ENCODE peak calls at places on chromosomes 13 and 19, in five cellular contexts. K, G, L, E and O are unnamed samples.

GRCh38 chr13:77697208-77698103 is at the start of gene SLAIN1:
- DNase-seq in K (peak), G (peak), L (no peak), E (peak), O (no peak)

GRCh38 chr13:87322386-87322785 is 348.8 kb upstream of the SLITRK5 start:
- DNase-seq in K (no peak), G (no peak), L (no peak), E (no peak), O (no peak)

GRCh38 chr13:109211616-109212015 is 574.8 kb downstream of the IRS2 start:
- DNase-seq in K (no peak), G (no peak), L (no peak), E (no peak), O (peak)

GRCh38 chr13:100608906-100609305 is 20.3 kb upstream of the GGACT start:
- DNase-seq in K (no peak), G (no peak), L (no peak), E (no peak), O (no peak)

GRCh38 chr19:47446534-47447469 is 24.9 kb downstream of the SLC8A2 start:
- DNase-seq in K (no peak), G (no peak), L (no peak), E (no peak), O (no peak)

GRCh38 chr19:14361824-14362223 is 19.4 kb upstream of the ADGRE5 start:
- DNase-seq in K (no peak), G (no peak), L (no peak), E (no peak), O (peak)

GRCh38 chr19:2641332-2641698 is 61.2 kb downstream of the GNG7 start:
- DNase-seq in K (no peak), G (no peak), L (no peak), E (no peak), O (no peak)

GRCh38 chr19:35454663-35455062 is 6.6 kb downstream of the FFAR2 start:
- DNase-seq in K (no peak), G (no peak), L (no peak), E (no peak), O (no peak)

GRCh38 chr19:3788991-3789778 is 3.0 kb upstream of the MATK start:
- DNase-seq in K (no peak), G (peak), L (no peak), E (no peak), O (no peak)

GRCh38 chr19:18995804-18996241 is 37.5 kb downstream of the SUGP2 start:
- DNase-seq in K (no peak), G (no peak), L (peak), E (no peak), O (peak)
- TF ChIP-seq CTCF in K (no peak), G (no peak), L (peak), E (peak), O (peak)

DNA sequence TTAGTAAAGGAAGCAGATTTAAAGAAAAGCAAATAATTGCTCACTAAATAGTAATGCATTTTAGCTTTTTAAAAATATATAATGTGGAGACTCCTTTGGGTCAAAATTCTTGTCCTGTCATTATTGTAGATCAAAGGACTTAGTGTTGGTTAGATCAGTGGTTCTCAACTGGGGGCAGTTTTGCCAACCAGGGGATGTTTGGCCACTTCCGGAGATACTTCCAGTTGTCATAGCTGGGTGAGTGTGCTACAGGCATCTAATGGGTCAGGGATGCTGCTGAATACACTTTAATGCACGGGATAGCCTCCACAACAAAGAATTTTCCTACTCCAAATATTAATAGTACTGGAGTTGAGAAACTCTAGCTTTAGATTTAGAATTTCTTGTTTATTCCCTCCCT is 126.8 kb downstream of the LMO7 start:
- DNase-seq in K (no peak), G (no peak), L (no peak), E (no peak), O (no peak)
- H3K4me3 ChIP-seq in K (peak), G (no peak), L (no peak), E (peak), O (peak)

DNA sequence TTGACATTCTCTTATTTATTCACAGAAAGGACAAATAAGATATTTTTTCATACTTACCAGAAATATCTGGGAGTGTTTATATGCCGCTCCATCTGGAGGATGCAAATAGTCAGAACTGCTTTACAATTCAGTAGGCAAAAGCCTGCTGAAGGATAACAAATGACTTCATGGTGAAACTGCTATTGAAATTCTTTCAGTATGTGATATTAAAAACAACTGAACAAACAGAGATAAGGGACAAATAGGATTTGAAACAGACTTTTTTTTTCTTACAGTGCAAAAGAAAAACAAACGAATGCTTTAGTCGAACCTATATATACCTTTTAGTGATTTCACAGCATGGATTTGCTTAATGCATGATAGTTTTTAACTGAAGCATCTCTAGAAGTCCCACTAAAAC is 77.1 kb downstream of the DACH1 start:
- DNase-seq in K (no peak), G (no peak), L (no peak), E (no peak), O (peak)
- TF ChIP-seq CTCF in K (no peak), G (no peak), L (no peak), E (no peak), O (no peak)

GRCh38 chr13:43936630-43937029 is 56.9 kb downstream of the LACC1 start:
- DNase-seq in K (no peak), G (no peak), L (no peak), E (no peak), O (no peak)

GRCh38 chr13:43934273-43934672 is 54.6 kb downstream of the LACC1 start:
- DNase-seq in K (no peak), G (no peak), L (no peak), E (no peak), O (no peak)

GRCh38 chr13:43937839-43938238 is 58.1 kb downstream of the LACC1 start:
- DNase-seq in K (no peak), G (no peak), L (no peak), E (no peak), O (no peak)

GRCh38 chr13:43935878-43936277 is 56.2 kb downstream of the LACC1 start:
- DNase-seq in K (no peak), G (no peak), L (no peak), E (no peak), O (no peak)

DNA sequence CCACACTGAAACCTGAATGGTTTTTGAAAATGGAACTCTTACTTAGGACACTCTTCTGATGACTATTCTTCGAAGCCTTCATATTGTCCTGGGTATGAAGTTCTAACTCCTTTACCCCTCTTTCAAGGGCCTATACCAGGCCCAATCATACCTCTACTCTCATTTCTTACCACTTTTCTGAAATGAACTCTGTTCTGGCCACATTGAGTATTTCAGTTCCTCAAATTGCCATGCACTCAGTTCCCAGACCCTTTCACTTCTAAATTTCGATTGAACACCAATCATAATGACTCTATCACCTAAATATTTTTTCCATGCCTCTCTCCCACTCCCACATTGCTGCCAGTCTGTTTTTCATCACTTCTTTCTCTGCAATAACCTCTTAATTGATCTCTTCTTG is 53.7 kb downstream of the LACC1 start:
- DNase-seq in K (no peak), G (no peak), L (no peak), E (no peak), O (no peak)
- H3K4me3 ChIP-seq in K (no peak), G (no peak), L (no peak), E (no peak), O (no peak)